ENCODE peak calls at places on chromosome 6, in eight cellular contexts. W is neuronal stem cell, T is tibial nerve, O is fibroblast of lung, E is sigmoid colon, Q is RWPE2, L is IMR-90, I is SJSA1. D is an unnamed sample.
A peak's percentile ranks its signal among the peaks of the same experiment; 100 is the strongest.

GRCh38 chr6:38396209-38396608 is 243.5 kb downstream of the BTBD9 start:
- DNase-seq in W (no peak), T (no peak), O (no peak), E (no peak), Q (no peak), L (no peak), I (no peak), D (no peak)

GRCh38 chr6:97422171-97422570 is 139.2 kb upstream of the MMS22L start:
- DNase-seq in W (no peak), T (no peak), O (no peak), E (no peak), Q (no peak), L (no peak), I (no peak), D (no peak)

GRCh38 chr6:1324926-1325325 is 13.0 kb downstream of the FOXQ1 start:
- DNase-seq in W (no peak), T (no peak), O (no peak), E (no peak), Q (no peak), L (no peak), I (no peak), D (no peak)

GRCh38 chr6:118710616-118711015 is 59.2 kb upstream of the CEP85L start:
- DNase-seq in W (no peak), T (no peak), O (no peak), E (no peak), Q (no peak), L (no peak), I (no peak), D (no peak)

GRCh38 chr6:118810420-118811027 is 83.4 kb upstream of the ASF1A start:
- DNase-seq in W (no peak), T (no peak), O (no peak), E (no peak), Q (no peak), L (no peak), I (no peak), D (peak; percentile 81)

GRCh38 chr6:31888281-31889258 is 8.9 kb downstream of the EHMT2 start:
- DNase-seq in W (no peak), T (no peak), O (no peak), E (no peak), Q (no peak), L (no peak), I (peak; percentile 61), D (peak; percentile 65)

GRCh38 chr6:155313602-155314091 is 637 bp downstream of the TFB1M start:
- DNase-seq in W (no peak), T (no peak), O (peak; percentile 10), E (no peak), Q (no peak), L (no peak), I (no peak), D (no peak)

GRCh38 chr6:163577404-163577803 is 162.9 kb downstream of the QKI start:
- DNase-seq in W (no peak), T (no peak), O (no peak), E (no peak), Q (no peak), L (no peak), I (no peak), D (no peak)

GRCh38 chr6:107740496-107741190 is 83.5 kb downstream of the SCML4 start:
- DNase-seq in W (no peak), T (no peak), O (no peak), E (no peak), Q (no peak), L (no peak), I (no peak), D (no peak)

GRCh38 chr6:43455034-43455747 is at the start of gene DLK2:
- DNase-seq in W (no peak), T (no peak), O (no peak), E (no peak), Q (no peak), L (no peak), I (no peak), D (peak; percentile 10)

GRCh38 chr6:50707652-50708325 is 5.5 kb upstream of the TFAP2D start:
- DNase-seq in W (no peak), T (no peak), O (no peak), E (no peak), Q (no peak), L (no peak), I (no peak), D (no peak)

GRCh38 chr6:18166314-18167007 is 11.2 kb downstream of the KDM1B start:
- DNase-seq in W (no peak), T (no peak), O (no peak), E (no peak), Q (no peak), L (peak; percentile 60), I (no peak), D (no peak)

GRCh38 chr6:69974193-69974592 is 107.8 kb downstream of the COL19A1 start:
- DNase-seq in W (no peak), T (no peak), O (peak; percentile 26), E (no peak), Q (no peak), L (peak; percentile 11), I (no peak), D (no peak)

GRCh38 chr6:69456086-69456485 is 340.7 kb downstream of the LMBRD1 start:
- DNase-seq in W (no peak), T (no peak), O (no peak), E (no peak), Q (no peak), L (no peak), I (no peak), D (no peak)

GRCh38 chr6:107877968-107878367 is 53.9 kb upstream of the SCML4 start:
- DNase-seq in W (no peak), T (no peak), O (no peak), E (no peak), Q (no peak), L (no peak), I (no peak), D (no peak)

GRCh38 chr6:142531727-142532126 is 229.9 kb downstream of the ADGRG6 start:
- DNase-seq in W (no peak), T (no peak), O (peak; percentile 63), E (no peak), Q (no peak), L (no peak), I (no peak), D (no peak)

GRCh38 chr6:26250806-26251075 is 114.3 kb upstream of the BTN3A2 start:
- DNase-seq in W (no peak), T (no peak), O (no peak), E (no peak), Q (no peak), L (peak; percentile 55), I (no peak), D (peak; percentile 22)

GRCh38 chr6:81987293-81987692 is 234.8 kb upstream of the TENT5A start:
- DNase-seq in W (no peak), T (no peak), O (no peak), E (no peak), Q (no peak), L (no peak), I (no peak), D (no peak)
- H3K36me3 ChIP-seq in W (no peaks in the 10 kb centered on the region), T (no peaks in the 10 kb centered on the region), O (no peaks in the 10 kb centered on the region), E (no peaks in the 10 kb centered on the region), Q (no peaks in the 10 kb centered on the region), L (no peaks in the 10 kb centered on the region), I (no peaks in the 10 kb centered on the region), D (no peaks in the 10 kb centered on the region)

GRCh38 chr6:89281779-89282246 is 33.3 kb downstream of the GABRR2 start:
- DNase-seq in W (peak; percentile 20), T (no peak), O (peak; percentile 16), E (no peak), Q (no peak), L (peak; percentile 42), I (no peak), D (no peak)

GRCh38 chr6:89275900-89276299 is 39.2 kb downstream of the GABRR2 start:
- DNase-seq in W (no peak), T (no peak), O (no peak), E (no peak), Q (no peak), L (no peak), I (no peak), D (no peak)

GRCh38 chr6:89282749-89283148 is 32.4 kb downstream of the GABRR2 start:
- DNase-seq in W (no peak), T (no peak), O (no peak), E (no peak), Q (no peak), L (no peak), I (no peak), D (no peak)

GRCh38 chr6:89284081-89284480 is 31.0 kb downstream of the GABRR2 start:
- DNase-seq in W (no peak), T (no peak), O (no peak), E (no peak), Q (no peak), L (no peak), I (no peak), D (no peak)

DNA sequence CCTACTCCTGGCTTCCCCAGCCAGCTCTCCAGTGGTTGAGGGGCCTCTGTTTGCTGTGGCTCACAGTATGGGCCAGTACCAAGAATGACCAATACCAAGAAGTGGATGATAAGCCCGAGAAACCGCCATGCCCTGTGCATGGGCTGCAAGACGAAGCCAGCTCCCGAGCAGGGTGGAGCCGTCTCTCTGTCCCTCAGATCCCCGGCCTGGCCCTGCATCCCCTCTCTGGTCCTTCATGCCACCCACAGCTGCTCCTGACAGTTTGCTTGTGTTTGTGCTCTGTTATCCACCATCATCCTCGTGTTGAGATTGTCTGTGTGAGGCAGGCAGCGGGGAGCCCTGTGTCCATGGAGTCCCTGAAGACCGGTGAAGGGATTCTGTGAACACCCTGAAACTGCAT is 36.1 kb downstream of the GABRR2 start:
- DNase-seq in W (no peak), T (no peak), O (no peak), E (no peak), Q (no peak), L (no peak), I (peak; percentile 18), D (no peak)
- H3K4me1 ChIP-seq in W (no peaks in the 10 kb centered on the region), T (no peaks in the 10 kb centered on the region), O (no peaks in the 10 kb centered on the region), E (no peaks in the 10 kb centered on the region), Q (no peaks in the 10 kb centered on the region), L (no peaks in the 10 kb centered on the region), I (no peaks in the 10 kb centered on the region), D (no peaks in the 10 kb centered on the region)

GRCh38 chr6:136251394-136251793 is 1.3 kb upstream of the MTFR2 start:
- DNase-seq in W (no peak), T (no peak), O (no peak), E (no peak), Q (no peak), L (no peak), I (no peak), D (no peak)
- H3K4me3 ChIP-seq in W (no peak overlapping the region), T (no peak overlapping the region), O (no peak overlapping the region), E (no peak overlapping the region), Q (peak overlapping the region; percentile 90), L (no peak overlapping the region), I (no peak overlapping the region), D (no peak overlapping the region)

GRCh38 chr6:24778878-24779277 is 4.1 kb downstream of the GMNN start:
- DNase-seq in W (no peak), T (no peak), O (no peak), E (no peak), Q (no peak), L (no peak), I (no peak), D (no peak)
- H3K36me3 ChIP-seq in W (peaks cover 7% of the 10 kb centered on the region), T (no peaks in the 10 kb centered on the region), O (peaks cover 4% of the 10 kb centered on the region), E (no peaks in the 10 kb centered on the region), Q (peaks cover 77% of the 10 kb centered on the region), L (peaks cover 2% of the 10 kb centered on the region), I (peaks cover 81% of the 10 kb centered on the region), D (no peaks in the 10 kb centered on the region)

DNA sequence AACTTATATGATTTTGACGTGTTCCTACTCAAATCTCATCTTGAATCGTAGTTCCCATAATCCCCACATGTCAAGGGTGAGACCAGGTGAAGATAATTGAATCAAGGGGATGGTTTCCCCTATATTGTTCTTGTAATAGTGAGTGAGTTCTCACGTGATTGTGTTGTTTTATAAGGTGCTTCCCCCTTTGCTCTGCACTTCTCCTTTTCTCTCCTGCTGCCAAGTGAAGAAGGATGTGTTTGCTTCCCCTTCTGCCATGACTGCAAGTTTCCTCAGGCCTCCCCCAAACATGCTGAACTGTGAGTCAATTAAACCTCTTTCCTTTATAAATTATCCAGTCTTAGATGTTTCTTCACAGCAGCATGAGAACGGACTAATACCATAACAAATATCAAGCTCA is 83.2 kb downstream of the MANEA start:
- DNase-seq in W (no peak), T (no peak), O (no peak), E (no peak), Q (no peak), L (no peak), I (no peak), D (no peak)
- H3K4me1 ChIP-seq in W (no peaks in the 10 kb centered on the region), T (no peaks in the 10 kb centered on the region), O (no peaks in the 10 kb centered on the region), E (no peaks in the 10 kb centered on the region), Q (no peaks in the 10 kb centered on the region), L (no peaks in the 10 kb centered on the region), I (no peaks in the 10 kb centered on the region), D (no peaks in the 10 kb centered on the region)